ENCODE peak calls at places on chromosomes 13 and 19, in ten cellular contexts. One of them, this sample, is unnamed.

GRCh38 chr13:94205896-94206295 is 273.6 kb downstream of the DCT start:
- DNase-seq in RWPE1: no peak
- DNase-seq in upper lobe of left lung: no peak
- DNase-seq in glutamatergic neuron: no peak
- DNase-seq in left lung: no peak
- DNase-seq in fibroblast of lung: no peak
- DNase-seq in MCF 10A: no peak
- DNase-seq in fibroblast of mammary gland: no peak
- DNase-seq in AG04449: no peak
- DNase-seq in cardiac muscle cell: no peak
- DNase-seq in this sample: no peak

GRCh38 chr19:3667766-3668165 is 32.5 kb downstream of the PIP5K1C start:
- DNase-seq in RWPE1: no peak
- DNase-seq in upper lobe of left lung: peak
- DNase-seq in glutamatergic neuron: no peak
- DNase-seq in left lung: no peak
- DNase-seq in fibroblast of lung: no peak
- DNase-seq in MCF 10A: no peak
- DNase-seq in fibroblast of mammary gland: no peak
- DNase-seq in AG04449: no peak
- DNase-seq in cardiac muscle cell: no peak
- DNase-seq in this sample: no peak

GRCh38 chr19:754530-754929 is 3.6 kb downstream of the MISP start:
- DNase-seq in RWPE1: no peak
- DNase-seq in upper lobe of left lung: no peak
- DNase-seq in glutamatergic neuron: no peak
- DNase-seq in left lung: no peak
- DNase-seq in fibroblast of lung: no peak
- DNase-seq in MCF 10A: no peak
- DNase-seq in fibroblast of mammary gland: no peak
- DNase-seq in AG04449: no peak
- DNase-seq in cardiac muscle cell: no peak
- DNase-seq in this sample: no peak

GRCh38 chr13:62626771-62627170 is 1211.1 kb upstream of the PCDH20 start:
- DNase-seq in RWPE1: no peak
- DNase-seq in upper lobe of left lung: no peak
- DNase-seq in glutamatergic neuron: no peak
- DNase-seq in left lung: no peak
- DNase-seq in fibroblast of lung: no peak
- DNase-seq in MCF 10A: peak
- DNase-seq in fibroblast of mammary gland: no peak
- DNase-seq in AG04449: no peak
- DNase-seq in cardiac muscle cell: no peak
- DNase-seq in this sample: no peak

GRCh38 chr13:48660356-48661076 is 6.8 kb downstream of the CYSLTR2 start:
- DNase-seq in RWPE1: no peak
- DNase-seq in upper lobe of left lung: no peak
- DNase-seq in glutamatergic neuron: no peak
- DNase-seq in left lung: no peak
- DNase-seq in fibroblast of lung: no peak
- DNase-seq in MCF 10A: no peak
- DNase-seq in fibroblast of mammary gland: no peak
- DNase-seq in AG04449: no peak
- DNase-seq in cardiac muscle cell: peak
- DNase-seq in this sample: no peak

GRCh38 chr19:18281082-18282020 is at the start of gene JUND:
- DNase-seq in RWPE1: peak
- DNase-seq in upper lobe of left lung: peak
- DNase-seq in glutamatergic neuron: peak
- DNase-seq in left lung: peak
- DNase-seq in fibroblast of lung: peak
- DNase-seq in MCF 10A: peak
- DNase-seq in fibroblast of mammary gland: peak
- DNase-seq in AG04449: peak
- DNase-seq in cardiac muscle cell: peak
- DNase-seq in this sample: peak

GRCh38 chr19:54189020-54189667 is at the start of gene MBOAT7:
- DNase-seq in RWPE1: no peak
- DNase-seq in upper lobe of left lung: peak
- DNase-seq in glutamatergic neuron: no peak
- DNase-seq in left lung: no peak
- DNase-seq in fibroblast of lung: no peak
- DNase-seq in MCF 10A: no peak
- DNase-seq in fibroblast of mammary gland: no peak
- DNase-seq in AG04449: no peak
- DNase-seq in cardiac muscle cell: no peak
- DNase-seq in this sample: peak

GRCh38 chr13:107992542-107992941 is 222.8 kb downstream of the LIG4 start:
- DNase-seq in RWPE1: no peak
- DNase-seq in upper lobe of left lung: no peak
- DNase-seq in glutamatergic neuron: no peak
- DNase-seq in left lung: no peak
- DNase-seq in fibroblast of lung: no peak
- DNase-seq in MCF 10A: no peak
- DNase-seq in fibroblast of mammary gland: no peak
- DNase-seq in AG04449: no peak
- DNase-seq in cardiac muscle cell: no peak
- DNase-seq in this sample: no peak

GRCh38 chr13:31896427-31896826 is 135.1 kb upstream of the FRY start:
- DNase-seq in RWPE1: no peak
- DNase-seq in upper lobe of left lung: no peak
- DNase-seq in glutamatergic neuron: peak
- DNase-seq in left lung: no peak
- DNase-seq in fibroblast of lung: peak
- DNase-seq in MCF 10A: peak
- DNase-seq in fibroblast of mammary gland: peak
- DNase-seq in AG04449: peak
- DNase-seq in cardiac muscle cell: no peak
- DNase-seq in this sample: no peak

GRCh38 chr13:47038196-47038595 is 141.3 kb upstream of the HTR2A start:
- DNase-seq in RWPE1: no peak
- DNase-seq in upper lobe of left lung: no peak
- DNase-seq in glutamatergic neuron: no peak
- DNase-seq in left lung: no peak
- DNase-seq in fibroblast of lung: peak
- DNase-seq in MCF 10A: no peak
- DNase-seq in fibroblast of mammary gland: peak
- DNase-seq in AG04449: no peak
- DNase-seq in cardiac muscle cell: no peak
- DNase-seq in this sample: no peak

GRCh38 chr13:103371271-103371670 is 305.1 kb upstream of the SLC10A2 start:
- DNase-seq in RWPE1: no peak
- DNase-seq in upper lobe of left lung: no peak
- DNase-seq in glutamatergic neuron: no peak
- DNase-seq in left lung: no peak
- DNase-seq in fibroblast of lung: peak
- DNase-seq in MCF 10A: no peak
- DNase-seq in fibroblast of mammary gland: no peak
- DNase-seq in AG04449: no peak
- DNase-seq in cardiac muscle cell: no peak
- DNase-seq in this sample: no peak

GRCh38 chr19:38417544-38418506 is 8.2 kb downstream of the RASGRP4 start:
- DNase-seq in RWPE1: peak
- DNase-seq in upper lobe of left lung: peak
- DNase-seq in glutamatergic neuron: peak
- DNase-seq in left lung: peak
- DNase-seq in fibroblast of lung: peak
- DNase-seq in MCF 10A: peak
- DNase-seq in fibroblast of mammary gland: no peak
- DNase-seq in AG04449: no peak
- DNase-seq in cardiac muscle cell: peak
- DNase-seq in this sample: peak

GRCh38 chr13:42140494-42140893 is 92.0 kb downstream of the DGKH start:
- DNase-seq in RWPE1: no peak
- DNase-seq in upper lobe of left lung: no peak
- DNase-seq in glutamatergic neuron: no peak
- DNase-seq in left lung: no peak
- DNase-seq in fibroblast of lung: no peak
- DNase-seq in MCF 10A: no peak
- DNase-seq in fibroblast of mammary gland: no peak
- DNase-seq in AG04449: no peak
- DNase-seq in cardiac muscle cell: no peak
- DNase-seq in this sample: no peak
- TF ChIP-seq CTCF in RWPE1: no peak
- TF ChIP-seq CTCF in upper lobe of left lung: no peak
- TF ChIP-seq CTCF in glutamatergic neuron: no peak
- TF ChIP-seq CTCF in left lung: no peak
- TF ChIP-seq CTCF in fibroblast of lung: no peak
- TF ChIP-seq CTCF in MCF 10A: no peak
- TF ChIP-seq CTCF in fibroblast of mammary gland: no peak
- TF ChIP-seq CTCF in AG04449: no peak
- TF ChIP-seq CTCF in cardiac muscle cell: no peak
- TF ChIP-seq CTCF in this sample: no peak

DNA sequence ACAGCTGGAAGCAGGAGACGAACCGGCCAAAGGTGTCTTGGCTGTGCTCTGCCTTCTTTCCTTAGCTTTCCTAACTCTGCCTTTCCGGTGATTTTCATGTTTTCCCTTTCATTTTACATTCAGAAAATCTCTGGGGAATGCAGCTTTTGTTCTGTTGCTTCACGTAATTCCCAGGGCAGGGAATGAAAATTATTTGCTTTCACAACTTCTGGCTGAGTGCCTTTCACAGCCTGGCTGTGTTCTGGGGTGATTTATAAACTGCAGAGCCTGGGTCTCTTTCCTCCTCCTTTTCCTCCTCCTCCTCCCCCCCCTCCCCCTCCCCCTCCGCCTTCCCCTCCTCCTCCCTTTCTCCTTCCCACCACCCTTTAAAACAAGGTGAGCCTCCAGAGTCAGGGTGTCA is 84.3 kb downstream of the RNASEH2B start:
- DNase-seq in RWPE1: no peak
- DNase-seq in upper lobe of left lung: no peak
- DNase-seq in glutamatergic neuron: no peak
- DNase-seq in left lung: no peak
- DNase-seq in fibroblast of lung: peak
- DNase-seq in MCF 10A: no peak
- DNase-seq in fibroblast of mammary gland: peak
- DNase-seq in AG04449: no peak
- DNase-seq in cardiac muscle cell: no peak
- DNase-seq in this sample: no peak
- TF ChIP-seq CTCF in RWPE1: no peak
- TF ChIP-seq CTCF in upper lobe of left lung: no peak
- TF ChIP-seq CTCF in glutamatergic neuron: no peak
- TF ChIP-seq CTCF in left lung: no peak
- TF ChIP-seq CTCF in fibroblast of lung: no peak
- TF ChIP-seq CTCF in MCF 10A: no peak
- TF ChIP-seq CTCF in fibroblast of mammary gland: no peak
- TF ChIP-seq CTCF in AG04449: no peak
- TF ChIP-seq CTCF in cardiac muscle cell: no peak
- TF ChIP-seq CTCF in this sample: no peak

GRCh38 chr19:19361075-19361594 is 40.5 kb downstream of the MAU2 start:
- DNase-seq in RWPE1: peak
- DNase-seq in upper lobe of left lung: no peak
- DNase-seq in glutamatergic neuron: peak
- DNase-seq in left lung: no peak
- DNase-seq in fibroblast of lung: peak
- DNase-seq in MCF 10A: peak
- DNase-seq in fibroblast of mammary gland: peak
- DNase-seq in AG04449: peak
- DNase-seq in cardiac muscle cell: peak
- DNase-seq in this sample: peak
- TF ChIP-seq CTCF in RWPE1: peak
- TF ChIP-seq CTCF in upper lobe of left lung: peak
- TF ChIP-seq CTCF in glutamatergic neuron: peak
- TF ChIP-seq CTCF in left lung: peak
- TF ChIP-seq CTCF in fibroblast of lung: peak
- TF ChIP-seq CTCF in MCF 10A: peak
- TF ChIP-seq CTCF in fibroblast of mammary gland: peak
- TF ChIP-seq CTCF in AG04449: peak
- TF ChIP-seq CTCF in cardiac muscle cell: peak
- TF ChIP-seq CTCF in this sample: peak

DNA sequence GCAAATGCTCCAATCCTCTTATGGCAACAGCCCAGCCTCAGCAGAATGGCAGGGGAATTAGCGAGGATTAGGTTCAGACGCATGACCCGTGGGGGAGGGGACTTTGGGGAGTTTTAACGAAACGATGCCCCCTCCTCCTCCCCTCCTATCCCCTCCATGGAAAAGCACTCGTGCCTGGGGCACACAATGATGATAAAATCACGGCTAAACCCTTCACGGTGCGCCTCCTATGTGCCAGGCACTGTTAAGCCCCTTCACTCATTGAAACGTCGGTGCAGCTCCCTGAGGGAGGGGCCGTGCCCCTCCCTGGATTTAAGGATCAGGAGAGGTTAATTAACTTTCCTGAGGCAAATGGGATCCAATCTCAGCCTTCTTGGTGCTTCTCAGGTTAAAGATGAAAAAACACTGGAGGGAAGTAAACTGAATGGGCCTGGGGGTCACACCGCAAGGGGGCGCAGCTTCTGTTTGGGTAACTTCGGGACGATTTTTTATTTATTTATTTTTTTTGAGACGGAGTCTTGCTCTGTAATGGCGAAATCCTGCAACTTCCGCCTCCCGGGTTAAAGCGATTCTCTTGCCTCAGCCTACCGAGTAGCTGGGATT is 10.1 kb upstream of the TPRX2 start:
- DNase-seq in RWPE1: no peak
- DNase-seq in upper lobe of left lung: no peak
- DNase-seq in glutamatergic neuron: peak
- DNase-seq in left lung: no peak
- DNase-seq in fibroblast of lung: peak
- DNase-seq in MCF 10A: peak
- DNase-seq in fibroblast of mammary gland: peak
- DNase-seq in AG04449: no peak
- DNase-seq in cardiac muscle cell: peak
- DNase-seq in this sample: no peak
- TF ChIP-seq CTCF in RWPE1: peak
- TF ChIP-seq CTCF in upper lobe of left lung: no peak
- TF ChIP-seq CTCF in glutamatergic neuron: peak
- TF ChIP-seq CTCF in left lung: no peak
- TF ChIP-seq CTCF in fibroblast of lung: peak
- TF ChIP-seq CTCF in MCF 10A: peak
- TF ChIP-seq CTCF in fibroblast of mammary gland: peak
- TF ChIP-seq CTCF in AG04449: peak
- TF ChIP-seq CTCF in cardiac muscle cell: peak
- TF ChIP-seq CTCF in this sample: peak

This sample was measured in CD8-positive, alpha-beta T cell.